ENCODE peak calls at places on chromosome 20, in six cellular contexts. F is mammary epithelial cell, L is cardiac muscle cell, U is right atrium auricular region, K is heart left ventricle, B is left lung. J is an unnamed sample.
A peak's percentile ranks its signal among the peaks of the same experiment; 100 is the strongest.

GRCh38 chr20:44979090-44979621 is 12.8 kb downstream of the STK4 start:
- DNase-seq in B (no peak), U (no peak), F (no peak), K (no peak), L (peak; percentile 80), J (no peak)

GRCh38 chr20:7094438-7094997 is 327.0 kb downstream of the BMP2 start:
- DNase-seq in L (peak; percentile 16), B (no peak), U (no peak), F (peak; percentile 62), K (no peak), J (peak; percentile 43)

GRCh38 chr20:45406260-45407066 is 1.6 kb upstream of the DBNDD2 start:
- DNase-seq in U (peak; percentile 68), L (peak; percentile 44), B (peak; percentile 93), F (peak; percentile 40), K (peak; percentile 90), J (peak; percentile 92)

GRCh38 chr20:13002256-13002655 is 6.5 kb upstream of the SPTLC3 start:
- DNase-seq in L (no peak), K (no peak), U (no peak), B (no peak), F (no peak), J (no peak)

GRCh38 chr20:10673176-10673830 is 496 bp downstream of the JAG1 start:
- DNase-seq in L (peak; percentile 58), B (peak; percentile 92), U (no peak), F (no peak), K (peak; percentile 53), J (no peak)

GRCh38 chr20:57987659-57988058 is 240.8 kb downstream of the ANKRD60 start:
- DNase-seq in F (no peak), L (no peak), K (no peak), U (no peak), B (no peak), J (no peak)

GRCh38 chr20:61659652-61660346 is 405.9 kb downstream of the TAF4 start:
- DNase-seq in L (no peak), K (no peak), B (no peak), U (no peak), F (no peak), J (no peak)

GRCh38 chr20:3785240-3786125 is 1.1 kb downstream of the CENPB start:
- DNase-seq in L (no peak), U (no peak), F (no peak), K (no peak), B (peak; percentile 80), J (no peak)

GRCh38 chr20:64099086-64099786 is 8.1 kb downstream of the NPBWR2 start:
- DNase-seq in K (no peak), U (no peak), F (no peak), B (peak; percentile 54), L (no peak), J (no peak)

GRCh38 chr20:50895111-50895830 is 36.0 kb downstream of the ADNP start:
- DNase-seq in K (no peak), L (no peak), F (no peak), U (no peak), B (no peak), J (no peak)

GRCh38 chr20:3876676-3877075 is 12.5 kb upstream of the PANK2 start:
- DNase-seq in L (no peak), F (no peak), B (no peak), U (no peak), K (no peak), J (no peak)

GRCh38 chr20:46709459-46710148 is at the start of gene SLC2A10:
- DNase-seq in K (peak; percentile 73), B (peak; percentile 87), F (no peak), U (peak; percentile 63), L (peak; percentile 75), J (no peak)

GRCh38 chr20:34190679-34191090 is 50.5 kb upstream of the ASIP start:
- DNase-seq in F (peak; percentile 68), B (peak; percentile 81), K (peak; percentile 66), L (peak; percentile 93), U (peak; percentile 74), J (peak; percentile 78)

GRCh38 chr20:13995841-13996240 is 525 bp downstream of the MACROD2 start:
- DNase-seq in F (peak; percentile 41), L (no peak), U (no peak), K (peak; percentile 40), B (peak; percentile 85), J (no peak)

GRCh38 chr20:19758888-19759331 is 852 bp downstream of the RIN2 start:
- DNase-seq in K (peak; percentile 90), U (peak; percentile 82), B (peak; percentile 89), L (peak; percentile 49), F (peak; percentile 21), J (peak; percentile 42)

GRCh38 chr20:46010491-46011405 is 2.0 kb downstream of the MMP9 start:
- DNase-seq in B (peak; percentile 91), F (no peak), L (no peak), K (no peak), U (no peak), J (no peak)

GRCh38 chr20:56412949-56413348 is 889 bp downstream of the CASS4 start:
- DNase-seq in K (no peak), F (no peak), L (no peak), B (no peak), U (no peak), J (no peak)

GRCh38 chr20:18972251-18972876 is 158.8 kb downstream of the SCP2D1 start:
- DNase-seq in U (no peak), B (no peak), K (no peak), L (no peak), F (no peak), J (no peak)

GRCh38 chr20:58228484-58229197 is at the start of gene ANKRD60:
- DNase-seq in B (no peak), K (no peak), L (peak; percentile 71), U (no peak), F (no peak), J (no peak)

GRCh38 chr20:47605673-47606413 is 104.2 kb downstream of the NCOA3 start:
- DNase-seq in L (no peak), K (no peak), B (no peak), U (no peak), F (no peak), J (no peak)

GRCh38 chr20:50389437-50389807 is 120.8 kb upstream of the PTPN1 start:
- DNase-seq in F (no peak), U (no peak), K (peak; percentile 73), L (no peak), B (no peak), J (no peak)

GRCh38 chr20:46694484-46694883 is 5.2 kb upstream of the TP53RK start:
- DNase-seq in F (no peak), B (no peak), K (no peak), L (peak; percentile 85), U (no peak), J (peak; percentile 30)

GRCh38 chr20:37670426-37670825 is 23.4 kb upstream of the CTNNBL1 start:
- DNase-seq in F (no peak), K (peak; percentile 33), L (no peak), B (no peak), U (no peak), J (no peak)

GRCh38 chr20:58458342-58459057 is 56.7 kb downstream of the APCDD1L start:
- DNase-seq in U (no peak), F (peak; percentile 27), B (no peak), K (no peak), L (peak; percentile 23), J (no peak)

GRCh38 chr20:17657898-17658647 is 24.0 kb downstream of the RRBP1 start:
- DNase-seq in B (no peak), U (no peak), K (no peak), F (no peak), L (no peak), J (no peak)

GRCh38 chr20:8021541-8022269 is 2.1 kb upstream of the TMX4 start:
- DNase-seq in U (no peak), L (peak; percentile 13), K (peak; percentile 24), B (no peak), F (no peak), J (no peak)

GRCh38 chr20:46174469-46175126 is 56.5 kb downstream of the CD40 start:
- DNase-seq in L (peak; percentile 70), F (peak; percentile 30), U (peak; percentile 64), K (peak; percentile 80), B (peak; percentile 92), J (peak; percentile 88)

DNA sequence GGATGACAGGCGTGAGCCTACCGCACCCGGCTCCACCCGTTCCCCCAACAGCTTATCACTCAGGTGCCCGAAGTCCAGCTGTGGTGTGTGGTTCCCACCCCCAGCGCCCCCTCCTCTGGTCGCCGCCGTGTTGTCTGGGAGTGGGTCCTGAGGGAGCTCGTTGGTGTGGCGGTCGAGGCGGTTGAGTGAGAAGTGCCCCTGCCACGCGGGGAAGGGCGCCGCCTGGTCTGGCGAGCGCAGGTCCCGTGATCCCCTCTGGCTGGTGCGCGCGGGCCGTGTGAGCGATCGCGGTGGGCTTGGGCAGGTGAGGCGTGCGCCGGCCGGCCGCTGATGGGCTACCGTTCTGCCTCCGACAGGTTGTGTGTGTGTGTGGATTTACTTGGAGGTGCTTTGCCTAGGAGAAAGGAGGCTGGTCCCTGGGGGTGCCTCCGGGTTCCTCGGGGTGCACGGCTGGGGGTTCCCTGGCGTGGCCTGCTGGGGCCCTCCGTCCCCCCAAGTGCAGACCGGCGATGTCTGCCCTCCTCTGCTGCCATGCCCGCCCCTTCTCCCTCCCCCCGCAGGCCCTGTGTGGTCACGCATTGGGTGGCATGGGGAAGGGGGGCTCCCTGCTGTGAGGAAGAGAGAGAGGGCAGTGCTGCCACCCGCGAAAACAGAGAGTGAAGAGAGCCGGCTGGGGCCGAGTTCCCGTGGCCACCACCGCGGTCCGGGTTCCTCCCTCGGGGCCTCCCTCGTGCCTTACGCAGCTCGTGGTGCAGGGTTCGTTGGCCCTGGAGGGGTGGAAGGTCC is 336.0 kb upstream of the DEFB115 start:
- DNase-seq in B (peak; percentile 54), K (no peak), F (no peak), U (no peak), L (no peak), J (no peak)
- H3K9me3 ChIP-seq in B (peaks cover 57% of the 10 kb centered on the region), K (peaks cover 3% of the 10 kb centered on the region), F (peaks cover 12% of the 10 kb centered on the region), U (peaks cover 27% of the 10 kb centered on the region), L (no peaks in the 10 kb centered on the region), J (no peaks in the 10 kb centered on the region)

DNA sequence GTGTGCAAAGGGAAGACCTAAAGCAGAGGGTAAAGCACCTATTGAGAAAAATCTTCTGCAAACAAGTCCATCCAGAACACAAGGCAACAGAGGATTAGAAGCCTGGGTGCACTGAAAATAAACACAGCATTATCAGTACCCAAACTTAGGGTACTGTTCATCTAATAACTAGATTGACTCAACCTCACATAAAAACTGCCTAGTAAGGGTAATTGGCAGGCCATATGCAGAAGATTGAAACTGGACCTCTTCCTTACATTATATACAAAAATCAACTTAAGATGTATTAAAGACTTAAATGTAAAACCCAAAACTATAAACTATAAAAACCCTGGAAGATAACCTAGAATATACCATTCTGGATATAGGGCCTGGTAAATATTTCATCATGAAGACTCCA is 91.2 kb upstream of the SIRPG start:
- DNase-seq in K (no peak), B (no peak), U (no peak), F (no peak), L (no peak), J (no peak)
- H3K4me3 ChIP-seq in K (no peak overlapping the region), B (no peak overlapping the region), U (no peak overlapping the region), F (no peak overlapping the region), L (no peak overlapping the region), J (no peak overlapping the region)

GRCh38 chr20:48733296-48733790 is 94.5 kb downstream of the PREX1 start:
- DNase-seq in U (no peak), B (no peak), K (no peak), L (peak; percentile 22), F (no peak), J (no peak)
- H3K4me1 ChIP-seq in U (peaks cover 11% of the 10 kb centered on the region), B (peaks cover 96% of the 10 kb centered on the region), K (peaks cover 9% of the 10 kb centered on the region), L (peaks cover 2% of the 10 kb centered on the region), F (no peaks in the 10 kb centered on the region), J (no peaks in the 10 kb centered on the region)

DNA sequence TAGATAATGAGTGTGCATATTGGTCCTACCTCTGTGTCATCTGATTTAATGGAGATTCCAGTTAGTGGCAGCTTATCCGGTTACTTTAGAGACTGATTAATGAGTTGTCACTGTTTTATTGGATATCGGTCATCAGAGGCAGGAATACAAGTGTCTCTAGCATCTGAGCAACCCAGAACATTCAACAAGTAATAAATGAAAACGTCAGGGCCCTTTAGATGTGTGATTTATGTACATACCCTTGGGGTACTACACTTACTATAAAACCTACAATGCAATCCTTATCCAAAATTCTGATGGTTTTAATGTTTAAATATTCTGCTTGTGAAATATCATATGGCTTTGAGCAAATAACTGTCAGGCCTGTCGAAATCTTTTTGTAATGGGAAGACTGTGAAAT is 1117.9 kb upstream of the FLRT3 start:
- DNase-seq in U (no peak), B (no peak), F (no peak), K (no peak), L (no peak), J (no peak)
- H3K9me3 ChIP-seq in U (no peaks in the 10 kb centered on the region), B (no peaks in the 10 kb centered on the region), F (no peaks in the 10 kb centered on the region), K (no peaks in the 10 kb centered on the region), L (no peaks in the 10 kb centered on the region), J (no peaks in the 10 kb centered on the region)

J was measured in HAP-1.